ENCODE peak calls at places on chromosome 2, in seven cellular contexts. A, C, B, Y, H, W and T are unnamed samples.

GRCh38 chr2:207896525-207897295 is 127.0 kb upstream of the FZD5 start:
- DNase-seq in C (no peak), W (no peak), A (no peak), B (no peak), Y (no peak), H (no peak), T (no peak)

GRCh38 chr2:71846669-71847291 is 300.9 kb downstream of the CYP26B1 start:
- DNase-seq in A (no peak), B (peak), C (no peak), Y (peak), H (peak), W (no peak), T (peak)

GRCh38 chr2:98476192-98476868 is 31.7 kb downstream of the INPP4A start:
- DNase-seq in H (no peak), C (no peak), A (no peak), W (no peak), Y (peak), B (no peak), T (no peak)

GRCh38 chr2:1716441-1716840 is 27.9 kb downstream of the PXDN start:
- DNase-seq in W (no peak), H (no peak), B (no peak), C (no peak), Y (no peak), A (no peak), T (no peak)

GRCh38 chr2:15846626-15847025 is 93.7 kb upstream of the MYCN start:
- DNase-seq in B (no peak), H (no peak), W (no peak), Y (no peak), C (no peak), A (no peak), T (no peak)

GRCh38 chr2:171629113-171629512 is 58.2 kb upstream of the DYNC1I2 start:
- DNase-seq in B (no peak), A (no peak), Y (no peak), H (no peak), C (no peak), W (no peak), T (no peak)

GRCh38 chr2:47810850-47811249 is 27.9 kb downstream of the MSH6 start:
- DNase-seq in Y (peak), A (no peak), B (no peak), C (no peak), W (no peak), H (no peak), T (no peak)

GRCh38 chr2:121480826-121481225 is 49.9 kb upstream of the RNU4ATAC start:
- DNase-seq in W (no peak), B (peak), Y (peak), A (no peak), C (no peak), H (peak), T (peak)

GRCh38 chr2:96414161-96414713 is 78.7 kb downstream of the NCAPH start:
- DNase-seq in B (no peak), Y (no peak), C (no peak), A (no peak), H (no peak), W (no peak), T (no peak)

GRCh38 chr2:106187426-106187825 is 6.7 kb downstream of the UXS1 start:
- DNase-seq in W (no peak), B (no peak), Y (no peak), H (no peak), C (no peak), A (no peak), T (no peak)

GRCh38 chr2:127678531-127678930 is 3.2 kb upstream of the LIMS2 start:
- DNase-seq in W (no peak), B (no peak), A (no peak), H (no peak), Y (no peak), C (no peak), T (no peak)

GRCh38 chr2:68709421-68709911 is 25.1 kb upstream of the ARHGAP25 start:
- DNase-seq in H (peak), A (no peak), W (no peak), B (peak), C (no peak), Y (peak), T (peak)

GRCh38 chr2:62144689-62145477 is 51.0 kb upstream of the B3GNT2 start:
- DNase-seq in B (no peak), H (no peak), Y (no peak), W (no peak), C (no peak), A (no peak), T (no peak)

GRCh38 chr2:214810670-214811069 is 1.2 kb upstream of the BARD1 start:
- DNase-seq in Y (no peak), A (no peak), W (no peak), B (no peak), C (peak), H (peak), T (no peak)

GRCh38 chr2:120910956-120911951 is 175.6 kb downstream of the GLI2 start:
- DNase-seq in A (no peak), B (peak), W (no peak), H (peak), Y (peak), C (no peak), T (peak)

GRCh38 chr2:6079405-6079804 is 387.2 kb downstream of the SOX11 start:
- DNase-seq in H (no peak), Y (no peak), C (no peak), B (no peak), A (no peak), W (no peak), T (no peak)

GRCh38 chr2:222884765-222885424 is 24.1 kb downstream of the ACSL3 start:
- DNase-seq in Y (no peak), H (no peak), B (no peak), C (no peak), W (no peak), A (no peak), T (no peak)

GRCh38 chr2:42168459-42169099 is 574 bp upstream of the EML4 start:
- DNase-seq in W (no peak), B (no peak), Y (no peak), C (no peak), A (no peak), H (no peak), T (no peak)

GRCh38 chr2:134122610-134123009 is 131.3 kb upstream of the MGAT5 start:
- DNase-seq in W (no peak), H (no peak), C (no peak), B (no peak), Y (no peak), A (no peak), T (no peak)

GRCh38 chr2:204203704-204204103 is 267.1 kb downstream of the ICOS start:
- DNase-seq in B (no peak), C (no peak), W (no peak), Y (no peak), A (no peak), H (no peak), T (no peak)

GRCh38 chr2:37389984-37390765 is 45.7 kb downstream of the QPCT start:
- DNase-seq in Y (peak), A (peak), W (no peak), B (peak), H (peak), C (no peak), T (peak)

GRCh38 chr2:95017308-95017630 is 8.2 kb upstream of the MAL start:
- DNase-seq in A (no peak), Y (no peak), B (no peak), H (no peak), C (no peak), W (no peak), T (no peak)

GRCh38 chr2:96159084-96159830 is 14.0 kb upstream of the DUSP2 start:
- DNase-seq in A (no peak), C (no peak), B (no peak), Y (no peak), W (no peak), H (no peak), T (no peak)

GRCh38 chr2:231554327-231554726 is 24.1 kb upstream of the NMUR1 start:
- DNase-seq in C (no peak), A (no peak), Y (no peak), B (no peak), H (no peak), W (no peak), T (no peak)

GRCh38 chr2:65045651-65046050 is 10.6 kb upstream of the CEP68 start:
- DNase-seq in C (no peak), W (no peak), B (no peak), Y (peak), A (no peak), H (peak), T (no peak)

DNA sequence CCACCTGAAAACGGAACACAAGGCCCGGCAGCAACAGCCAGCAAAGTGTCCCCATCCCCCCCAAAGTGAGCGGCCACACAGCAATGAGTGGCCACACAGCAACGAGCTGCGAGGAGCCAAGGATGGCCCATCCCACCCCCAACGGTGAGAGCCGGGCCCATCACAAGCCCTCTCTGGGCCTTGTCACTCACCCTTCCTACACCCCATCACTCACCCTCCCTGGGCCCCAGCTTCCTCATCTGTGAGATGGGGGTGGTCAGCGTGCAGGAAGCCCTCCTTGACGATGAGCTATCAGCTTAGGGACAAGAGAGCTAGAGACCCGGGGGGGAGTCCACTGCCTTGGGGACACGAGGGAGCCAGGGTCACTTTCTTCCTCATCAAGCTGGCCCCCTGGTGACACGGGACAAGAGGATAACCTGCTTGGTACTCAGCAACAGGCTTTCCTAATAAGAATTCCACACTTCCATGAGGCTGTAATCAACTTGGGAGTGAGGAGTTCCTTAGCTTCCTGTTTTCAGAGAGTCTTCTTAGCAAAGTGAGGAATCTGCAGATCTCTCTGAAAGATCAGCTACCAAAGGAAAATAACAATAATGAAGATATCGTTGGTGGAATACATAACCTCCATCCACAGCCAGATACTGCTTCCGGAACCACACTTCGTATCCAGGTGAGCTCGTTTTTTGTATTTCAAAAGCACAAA is 92.7 kb downstream of the HDAC4 start:
- DNase-seq in C (peak), Y (no peak), H (no peak), W (peak), B (no peak), A (no peak), T (peak)
- H3K4me3 ChIP-seq in C (no peak), Y (peak), H (peak), W (no peak), B (no peak), A (peak), T (peak)

GRCh38 chr2:140943867-140944266 is 1186.9 kb downstream of the LRP1B start:
- DNase-seq in C (no peak), W (no peak), A (no peak), Y (no peak), H (no peak), B (no peak), T (no peak)
- TF ChIP-seq CTCF in C (no peak), W (no peak), A (no peak), Y (peak), H (no peak), B (peak), T (peak)

GRCh38 chr2:132654968-132655367 is 15.0 kb downstream of the LYPD1 start:
- DNase-seq in H (no peak), C (no peak), Y (no peak), W (no peak), A (no peak), B (no peak), T (no peak)

GRCh38 chr2:132656213-132656612 is 13.8 kb downstream of the LYPD1 start:
- DNase-seq in W (no peak), C (no peak), B (no peak), Y (no peak), A (no peak), H (no peak), T (peak)

GRCh38 chr2:132652501-132652900 is 17.5 kb downstream of the LYPD1 start:
- DNase-seq in A (no peak), H (no peak), C (no peak), Y (no peak), W (no peak), B (no peak), T (no peak)

GRCh38 chr2:132646805-132647115 is 23.2 kb downstream of the LYPD1 start:
- DNase-seq in H (no peak), C (no peak), B (no peak), W (no peak), A (no peak), Y (no peak), T (no peak)

GRCh38 chr2:132651115-132652099 is 18.6 kb downstream of the LYPD1 start:
- DNase-seq in B (peak), H (peak), Y (peak), W (no peak), C (no peak), A (no peak), T (peak)
- H3K4me3 ChIP-seq in B (no peak), H (no peak), Y (no peak), W (no peak), C (no peak), A (no peak), T (no peak)

GRCh38 chr2:219496247-219496646 is 2.4 kb upstream of the GMPPA start:
- DNase-seq in A (no peak), Y (no peak), B (no peak), H (no peak), W (no peak), C (no peak), T (no peak)

GRCh38 chr2:219495531-219496122 is 3.1 kb upstream of the GMPPA start:
- DNase-seq in B (peak), C (no peak), W (peak), A (peak), H (peak), Y (peak), T (peak)

GRCh38 chr2:219496781-219497494 is 1.8 kb upstream of the GMPPA start:
- DNase-seq in B (no peak), A (no peak), Y (no peak), W (no peak), H (peak), C (peak), T (no peak)

GRCh38 chr2:219493086-219493485 is 5.6 kb upstream of the GMPPA start:
- DNase-seq in H (no peak), W (no peak), Y (no peak), A (no peak), B (no peak), C (no peak), T (no peak)

DNA sequence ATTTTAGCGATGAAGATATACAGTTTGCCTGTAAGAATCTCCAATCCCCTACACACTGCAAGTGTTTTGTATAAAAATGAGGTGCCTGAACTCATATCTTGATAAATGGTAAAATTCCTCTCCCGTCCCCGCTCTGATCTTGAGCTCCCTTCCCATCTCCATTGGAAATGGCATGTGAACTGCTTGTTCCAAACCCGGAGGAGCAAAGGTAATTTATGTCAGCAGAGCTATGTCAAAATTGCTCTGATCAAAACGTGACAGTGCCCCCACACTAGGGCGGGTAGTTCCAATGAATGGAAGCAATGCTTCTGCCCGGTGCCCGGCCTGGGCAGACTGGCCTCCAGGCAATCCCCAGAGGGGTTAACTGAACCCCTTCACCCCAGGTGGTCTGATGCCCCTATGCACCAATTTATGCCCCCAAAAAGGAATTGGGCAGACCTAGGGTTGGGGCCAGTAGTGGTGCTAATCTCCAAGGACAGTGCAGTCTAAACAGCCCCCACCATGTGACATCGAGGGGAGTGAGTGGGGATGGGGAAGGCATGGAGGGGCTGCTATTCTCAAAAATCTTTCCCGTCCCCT is 3.6 kb upstream of the GMPPA start:
- DNase-seq in C (no peak), H (no peak), A (no peak), B (no peak), Y (no peak), W (no peak), T (no peak)
- TF ChIP-seq CTCF in C (no peak), H (no peak), A (no peak), B (no peak), Y (no peak), W (no peak), T (no peak)

GRCh38 chr2:44936715-44937687 is 4.5 kb upstream of the SIX3 start:
- DNase-seq in H (no peak), A (no peak), W (no peak), C (peak), B (no peak), Y (no peak), T (no peak)
- H3K4me3 ChIP-seq in H (no peak), A (no peak), W (no peak), C (peak), B (no peak), Y (no peak), T (no peak)

GRCh38 chr2:26461601-26462023 is 16.3 kb downstream of the OTOF start:
- DNase-seq in A (no peak), B (no peak), W (peak), C (no peak), H (no peak), Y (no peak), T (no peak)

GRCh38 chr2:26462511-26463251 is 15.2 kb downstream of the OTOF start:
- DNase-seq in H (peak), Y (peak), W (peak), B (peak), C (peak), A (peak), T (peak)

GRCh38 chr2:26462100-26462499 is 15.8 kb downstream of the OTOF start:
- DNase-seq in W (peak), H (no peak), Y (no peak), C (no peak), A (no peak), B (no peak), T (no peak)

GRCh38 chr2:26459991-26460612 is 17.8 kb downstream of the OTOF start:
- DNase-seq in W (peak), B (no peak), C (no peak), A (no peak), H (no peak), Y (no peak), T (no peak)

GRCh38 chr2:26460613-26461031 is 17.3 kb downstream of the OTOF start:
- DNase-seq in C (no peak), H (no peak), W (peak), Y (no peak), A (no peak), B (no peak), T (no peak)
- TF ChIP-seq CTCF in C (no peak), H (no peak), W (no peak), Y (no peak), A (no peak), B (no peak), T (no peak)

GRCh38 chr2:241842067-241842415 is 16.7 kb downstream of the PDCD1 start:
- DNase-seq in A (no peak), Y (no peak), C (no peak), H (no peak), B (no peak), W (no peak), T (no peak)

GRCh38 chr2:241844831-241845578 is 13.7 kb downstream of the PDCD1 start:
- DNase-seq in H (no peak), Y (no peak), B (no peak), A (no peak), C (no peak), W (no peak), T (no peak)

GRCh38 chr2:241842620-241843211 is 16.0 kb downstream of the PDCD1 start:
- DNase-seq in H (no peak), W (peak), B (no peak), Y (no peak), A (no peak), C (peak), T (no peak)

GRCh38 chr2:241843321-241844065 is 15.2 kb downstream of the PDCD1 start:
- DNase-seq in A (no peak), Y (no peak), C (peak), H (no peak), W (peak), B (no peak), T (no peak)

DNA sequence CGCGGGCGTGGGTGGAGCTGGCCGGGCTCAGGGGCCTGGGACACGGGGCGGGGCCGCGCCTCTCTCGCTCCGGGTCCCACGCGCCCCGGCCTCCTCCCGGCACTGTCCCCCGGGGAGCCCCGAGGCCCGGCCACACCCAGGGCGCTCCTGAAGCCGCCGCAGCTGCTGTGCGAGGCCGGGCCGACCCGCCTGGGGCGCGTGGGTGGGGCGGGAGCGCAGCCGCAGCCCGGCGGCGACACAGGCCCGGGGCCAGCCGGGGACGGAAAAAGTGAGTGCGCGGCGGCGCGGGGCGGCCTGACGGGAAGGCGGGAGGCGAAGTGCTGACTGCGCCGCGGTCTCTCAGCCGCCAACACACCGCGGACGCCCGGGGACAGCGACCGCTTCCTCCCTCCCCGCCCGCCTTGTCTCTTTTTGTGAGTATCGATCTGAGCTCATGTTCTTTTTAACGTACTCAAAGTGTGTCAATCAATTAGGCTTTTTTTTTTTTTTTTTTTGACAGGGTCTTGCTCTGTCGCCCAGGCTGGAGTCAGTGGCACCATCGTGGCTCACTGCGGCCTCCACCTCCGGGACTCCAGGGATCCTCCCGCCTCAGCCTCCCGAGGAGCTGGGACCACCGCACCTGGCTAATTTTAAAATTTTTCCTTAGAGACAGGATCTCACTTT is 14.5 kb downstream of the PDCD1 start:
- DNase-seq in C (peak), A (no peak), H (peak), Y (peak), B (peak), W (peak), T (peak)
- H3K4me3 ChIP-seq in C (peak), A (peak), H (peak), Y (no peak), B (peak), W (no peak), T (peak)

GRCh38 chr2:136874258-136874657 is 108.9 kb downstream of the THSD7B start:
- DNase-seq in W (no peak), A (no peak), H (no peak), Y (peak), B (peak), C (no peak), T (peak)
- TF ChIP-seq CTCF in W (peak), A (no peak), H (no peak), Y (peak), B (no peak), C (no peak), T (peak)

GRCh38 chr2:9770006-9770307 is 73.3 kb upstream of the TAF1B start:
- DNase-seq in A (no peak), W (no peak), B (no peak), C (no peak), H (no peak), Y (no peak), T (no peak)
- H3K4me3 ChIP-seq in A (no peak), W (no peak), B (no peak), C (no peak), H (no peak), Y (peak), T (no peak)